ENCODE peak calls at places on chromosomes 1 and 21, in seven cellular contexts. A, M, U, R, V, H and N are unnamed samples.
A peak's percentile ranks its signal among the peaks of the same experiment; 100 is the strongest.

GRCh38 chr1:111739984-111740765 is 980 bp upstream of the INKA2 start:
- DNase-seq in A (peak; percentile 83), M (peak; percentile 93), U (peak; percentile 58), R (peak; percentile 78), V (no peak), H (peak; percentile 73), N (peak; percentile 80)

GRCh38 chr1:54572236-54572850 is 24.3 kb downstream of the ACOT11 start:
- DNase-seq in A (no peak), M (peak; percentile 72), U (no peak), R (no peak), V (no peak), H (no peak), N (no peak)

GRCh38 chr1:12339861-12340557 is 110.2 kb downstream of the VPS13D start:
- DNase-seq in A (no peak), M (no peak), U (peak; percentile 19), R (no peak), V (peak; percentile 9), H (no peak), N (no peak)

GRCh38 chr1:42913426-42914091 is 45.1 kb downstream of the SLC2A1 start:
- DNase-seq in A (no peak), M (peak; percentile 88), U (peak; percentile 90), R (no peak), V (peak; percentile 82), H (peak; percentile 42), N (no peak)

GRCh38 chr1:57423135-57424131 is at the start of gene DAB1:
- DNase-seq in A (no peak), M (peak; percentile 83), U (peak; percentile 71), R (peak; percentile 49), V (no peak), H (peak; percentile 45), N (peak; percentile 65)

GRCh38 chr1:17629460-17629859 is 90.0 kb downstream of the ARHGEF10L start:
- DNase-seq in A (no peak), M (peak; percentile 92), U (no peak), R (no peak), V (no peak), H (peak; percentile 30), N (no peak)

GRCh38 chr1:5949761-5950100 is 42.5 kb downstream of the NPHP4 start:
- DNase-seq in A (no peak), M (no peak), U (no peak), R (no peak), V (no peak), H (no peak), N (no peak)

GRCh38 chr1:21670059-21670881 is 1.1 kb upstream of the RAP1GAP start:
- DNase-seq in A (no peak), M (peak; percentile 55), U (no peak), R (no peak), V (no peak), H (no peak), N (no peak)

GRCh38 chr1:190858140-190858539 is 380.5 kb upstream of the BRINP3 start:
- DNase-seq in A (no peak), M (no peak), U (no peak), R (no peak), V (no peak), H (no peak), N (no peak)

GRCh38 chr1:98398092-98398491 is 263.4 kb upstream of the SNX7 start:
- DNase-seq in A (no peak), M (no peak), U (no peak), R (no peak), V (no peak), H (no peak), N (no peak)

GRCh38 chr1:61480273-61480672 is 244.7 kb downstream of the TM2D1 start:
- DNase-seq in A (no peak), M (no peak), U (no peak), R (no peak), V (no peak), H (no peak), N (no peak)

GRCh38 chr1:221751267-221751887 is 9.5 kb upstream of the DUSP10 start:
- DNase-seq in A (no peak), M (no peak), U (no peak), R (no peak), V (no peak), H (no peak), N (no peak)

GRCh38 chr1:51875291-51875772 is 3.2 kb downstream of the NRDC start:
- DNase-seq in A (no peak), M (no peak), U (peak; percentile 51), R (no peak), V (no peak), H (no peak), N (no peak)

GRCh38 chr1:48031676-48032075 is 34.5 kb upstream of the TRABD2B start:
- DNase-seq in A (no peak), M (peak; percentile 13), U (no peak), R (no peak), V (no peak), H (no peak), N (no peak)

GRCh38 chr1:41641483-41641829 is 157.0 kb upstream of the EDN2 start:
- DNase-seq in A (no peak), M (no peak), U (no peak), R (peak; percentile 22), V (peak; percentile 61), H (no peak), N (no peak)

GRCh38 chr1:227741166-227741870 is 6.1 kb downstream of the SNAP47 start:
- DNase-seq in A (no peak), M (no peak), U (no peak), R (no peak), V (no peak), H (no peak), N (no peak)

GRCh38 chr21:44298301-44298700 is 1.6 kb upstream of the PFKL start:
- DNase-seq in A (no peak), M (no peak), U (no peak), R (no peak), V (peak; percentile 51), H (no peak), N (no peak)

GRCh38 chr1:179816196-179816960 is 61.2 kb downstream of the TOR1AIP2 start:
- DNase-seq in A (peak; percentile 66), M (no peak), U (no peak), R (no peak), V (no peak), H (no peak), N (no peak)

GRCh38 chr1:153542956-153543737 is 2.4 kb upstream of the S100A5 start:
- DNase-seq in A (no peak), M (no peak), U (peak; percentile 58), R (no peak), V (no peak), H (no peak), N (no peak)

GRCh38 chr1:202998836-202999750 is 8.1 kb upstream of the TMEM183A start:
- DNase-seq in A (no peak), M (peak; percentile 78), U (peak; percentile 76), R (no peak), V (peak; percentile 83), H (peak; percentile 65), N (peak; percentile 31)

GRCh38 chr1:79198841-79199240 is 192.3 kb upstream of the ADGRL4 start:
- DNase-seq in A (no peak), M (no peak), U (peak; percentile 29), R (no peak), V (no peak), H (no peak), N (no peak)

GRCh38 chr1:35192056-35192852 is 691 bp downstream of the SFPQ start:
- DNase-seq in A (peak; percentile 88), M (peak; percentile 90), U (peak; percentile 91), R (peak; percentile 88), V (peak; percentile 88), H (peak; percentile 91), N (peak; percentile 91)
- TF ChIP-seq CTCF in A (no peak), M (peak; percentile 50), U (no peak), R (peak; percentile 38), V (peak; percentile 38), H (no peak), N (peak; percentile 45)

DNA sequence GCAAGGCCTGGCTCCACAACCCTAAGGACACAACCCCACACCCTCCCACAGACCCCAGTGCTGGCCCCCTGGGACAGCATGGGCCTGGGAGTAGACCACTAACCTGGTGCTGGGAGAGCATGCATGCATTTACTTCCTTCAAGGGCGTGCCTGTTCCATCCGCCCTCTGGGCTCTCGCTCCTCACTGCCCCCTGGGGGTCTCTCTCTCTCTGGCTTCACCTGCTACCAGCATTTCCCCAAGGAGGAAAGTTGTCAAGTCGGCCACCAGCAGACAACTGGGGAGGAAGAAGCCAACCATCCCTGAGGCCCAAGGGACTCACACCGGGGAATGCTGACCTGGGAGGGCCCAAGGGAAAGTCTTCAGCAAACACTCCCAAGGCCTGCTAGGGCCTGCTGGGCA is 6.5 kb downstream of the LRP8 start:
- DNase-seq in A (no peak), M (peak; percentile 91), U (no peak), R (no peak), V (peak; percentile 52), H (peak; percentile 63), N (peak; percentile 52)
- TF ChIP-seq CTCF in A (no peak), M (peak; percentile 84), U (peak; percentile 31), R (no peak), V (peak; percentile 69), H (peak; percentile 42), N (peak; percentile 45)

DNA sequence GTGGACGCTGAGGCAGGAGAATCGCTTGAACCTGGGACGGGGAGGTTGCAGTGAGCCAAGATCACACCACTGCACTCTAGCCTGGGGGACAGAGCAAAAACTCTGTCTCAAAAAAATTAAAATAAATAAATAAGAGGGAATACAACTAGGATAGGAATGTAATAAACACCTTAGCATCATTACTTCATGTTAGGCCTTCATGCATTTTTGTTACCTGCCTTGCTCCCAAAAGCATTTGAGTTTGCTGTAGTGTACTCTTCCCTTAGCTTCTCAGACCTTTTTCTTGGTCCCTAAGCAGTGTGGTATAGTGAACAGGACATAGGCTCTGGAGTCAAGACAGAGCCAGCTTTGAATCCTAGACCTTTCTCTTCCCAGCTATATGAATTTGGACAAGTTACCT is 2.8 kb upstream of the OSCP1 start:
- DNase-seq in A (no peak), M (no peak), U (no peak), R (no peak), V (no peak), H (no peak), N (no peak)
- TF ChIP-seq CTCF in A (no peak), M (no peak), U (no peak), R (no peak), V (no peak), H (no peak), N (no peak)

DNA sequence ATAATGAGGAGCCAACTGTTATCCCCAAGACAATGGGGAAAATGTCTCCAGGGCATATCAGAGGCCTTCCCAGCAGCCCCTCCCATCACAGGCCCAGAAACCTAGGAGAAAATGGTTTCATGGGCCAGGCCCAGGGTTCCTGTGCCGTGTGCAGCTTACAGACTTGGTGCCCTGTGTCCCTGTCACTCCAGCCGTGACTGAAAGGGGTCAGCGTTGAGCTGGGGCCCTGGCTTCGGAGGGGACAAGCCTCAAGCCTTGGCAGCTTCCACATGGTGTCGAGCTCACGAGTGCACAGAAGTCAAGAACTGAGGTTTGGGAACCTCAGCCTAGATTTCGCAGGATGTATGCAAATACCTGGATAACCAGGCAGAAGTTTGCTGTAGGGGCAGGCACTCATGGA is 18.1 kb downstream of the SIPA1L2 start:
- DNase-seq in A (no peak), M (peak; percentile 84), U (no peak), R (no peak), V (no peak), H (no peak), N (no peak)
- TF ChIP-seq CTCF in A (no peak), M (peak; percentile 67), U (peak; percentile 35), R (no peak), V (peak; percentile 44), H (no peak), N (no peak)